ENCODE peak calls at places on chromosomes 12 and 14, in eight cellular contexts. One of them, this sample, is unnamed.

GRCh38 chr14:95348395-95349080 is 28.8 kb upstream of the CLMN start:
- DNase-seq in activated CD8-positive, alpha-beta T cell treated with anti-CD3 and anti-CD28 coated beads for 36 hours: no peak
- DNase-seq in mucosa of descending colon: no peak
- DNase-seq in cardiac muscle cell: no peak
- DNase-seq in AG04449: no peak
- DNase-seq in suprapubic skin: no peak
- DNase-seq in A549: no peak
- DNase-seq in body of pancreas: no peak
- DNase-seq in this sample: no peak

GRCh38 chr14:104359969-104360442 is 219.6 kb upstream of the C14orf180 start:
- DNase-seq in suprapubic skin: peak
- DNase-seq in body of pancreas: no peak
- DNase-seq in cardiac muscle cell: no peak
- DNase-seq in A549: no peak
- DNase-seq in activated CD8-positive, alpha-beta T cell treated with anti-CD3 and anti-CD28 coated beads for 36 hours: no peak
- DNase-seq in mucosa of descending colon: peak
- DNase-seq in AG04449: no peak
- DNase-seq in this sample: no peak

GRCh38 chr14:91997492-91997891 is 42.4 kb downstream of the TRIP11 start:
- DNase-seq in cardiac muscle cell: no peak
- DNase-seq in activated CD8-positive, alpha-beta T cell treated with anti-CD3 and anti-CD28 coated beads for 36 hours: no peak
- DNase-seq in A549: no peak
- DNase-seq in mucosa of descending colon: no peak
- DNase-seq in suprapubic skin: no peak
- DNase-seq in AG04449: no peak
- DNase-seq in body of pancreas: no peak
- DNase-seq in this sample: no peak

GRCh38 chr12:15741082-15741481 is 48.1 kb downstream of the EPS8 start:
- DNase-seq in activated CD8-positive, alpha-beta T cell treated with anti-CD3 and anti-CD28 coated beads for 36 hours: no peak
- DNase-seq in A549: no peak
- DNase-seq in cardiac muscle cell: no peak
- DNase-seq in mucosa of descending colon: no peak
- DNase-seq in suprapubic skin: no peak
- DNase-seq in body of pancreas: no peak
- DNase-seq in AG04449: no peak
- DNase-seq in this sample: no peak

GRCh38 chr12:113244015-113244983 is 23.0 kb downstream of the TPCN1 start:
- DNase-seq in AG04449: no peak
- DNase-seq in A549: no peak
- DNase-seq in activated CD8-positive, alpha-beta T cell treated with anti-CD3 and anti-CD28 coated beads for 36 hours: no peak
- DNase-seq in body of pancreas: peak
- DNase-seq in suprapubic skin: peak
- DNase-seq in cardiac muscle cell: no peak
- DNase-seq in mucosa of descending colon: peak
- DNase-seq in this sample: no peak

GRCh38 chr12:25501565-25501964 is 51.5 kb downstream of the LMNTD1 start:
- DNase-seq in mucosa of descending colon: no peak
- DNase-seq in A549: no peak
- DNase-seq in suprapubic skin: no peak
- DNase-seq in activated CD8-positive, alpha-beta T cell treated with anti-CD3 and anti-CD28 coated beads for 36 hours: no peak
- DNase-seq in body of pancreas: no peak
- DNase-seq in cardiac muscle cell: no peak
- DNase-seq in AG04449: no peak
- DNase-seq in this sample: no peak

GRCh38 chr12:19373569-19373968 is 65.7 kb upstream of the AEBP2 start:
- DNase-seq in mucosa of descending colon: no peak
- DNase-seq in AG04449: no peak
- DNase-seq in activated CD8-positive, alpha-beta T cell treated with anti-CD3 and anti-CD28 coated beads for 36 hours: no peak
- DNase-seq in suprapubic skin: no peak
- DNase-seq in cardiac muscle cell: no peak
- DNase-seq in body of pancreas: no peak
- DNase-seq in A549: no peak
- DNase-seq in this sample: no peak

GRCh38 chr14:86203843-86204242 is 673.9 kb downstream of the FLRT2 start:
- DNase-seq in A549: no peak
- DNase-seq in activated CD8-positive, alpha-beta T cell treated with anti-CD3 and anti-CD28 coated beads for 36 hours: no peak
- DNase-seq in body of pancreas: no peak
- DNase-seq in suprapubic skin: no peak
- DNase-seq in cardiac muscle cell: no peak
- DNase-seq in mucosa of descending colon: no peak
- DNase-seq in AG04449: no peak
- DNase-seq in this sample: no peak

GRCh38 chr14:42884100-42884499 is 1277.4 kb downstream of the LRFN5 start:
- DNase-seq in mucosa of descending colon: no peak
- DNase-seq in body of pancreas: no peak
- DNase-seq in activated CD8-positive, alpha-beta T cell treated with anti-CD3 and anti-CD28 coated beads for 36 hours: no peak
- DNase-seq in A549: no peak
- DNase-seq in suprapubic skin: no peak
- DNase-seq in cardiac muscle cell: no peak
- DNase-seq in AG04449: peak
- DNase-seq in this sample: no peak

GRCh38 chr12:29208060-29208459 is 59.0 kb downstream of the FAR2 start:
- DNase-seq in A549: no peak
- DNase-seq in body of pancreas: no peak
- DNase-seq in mucosa of descending colon: no peak
- DNase-seq in suprapubic skin: no peak
- DNase-seq in AG04449: no peak
- DNase-seq in cardiac muscle cell: no peak
- DNase-seq in activated CD8-positive, alpha-beta T cell treated with anti-CD3 and anti-CD28 coated beads for 36 hours: no peak
- DNase-seq in this sample: no peak

GRCh38 chr12:100234166-100234565 is 32.7 kb downstream of the DEPDC4 start:
- DNase-seq in cardiac muscle cell: peak
- DNase-seq in mucosa of descending colon: no peak
- DNase-seq in A549: no peak
- DNase-seq in AG04449: no peak
- DNase-seq in suprapubic skin: no peak
- DNase-seq in body of pancreas: no peak
- DNase-seq in activated CD8-positive, alpha-beta T cell treated with anti-CD3 and anti-CD28 coated beads for 36 hours: no peak
- DNase-seq in this sample: no peak

GRCh38 chr12:97140355-97140754 is 233.3 kb downstream of the NEDD1 start:
- DNase-seq in body of pancreas: no peak
- DNase-seq in activated CD8-positive, alpha-beta T cell treated with anti-CD3 and anti-CD28 coated beads for 36 hours: no peak
- DNase-seq in AG04449: no peak
- DNase-seq in cardiac muscle cell: no peak
- DNase-seq in suprapubic skin: no peak
- DNase-seq in A549: no peak
- DNase-seq in mucosa of descending colon: no peak
- DNase-seq in this sample: no peak

GRCh38 chr12:122473543-122474323 is 27.0 kb downstream of the ZCCHC8 start:
- DNase-seq in suprapubic skin: no peak
- DNase-seq in body of pancreas: no peak
- DNase-seq in activated CD8-positive, alpha-beta T cell treated with anti-CD3 and anti-CD28 coated beads for 36 hours: peak
- DNase-seq in AG04449: no peak
- DNase-seq in cardiac muscle cell: no peak
- DNase-seq in A549: no peak
- DNase-seq in mucosa of descending colon: no peak
- DNase-seq in this sample: peak

GRCh38 chr14:64478634-64479250 is 13.4 kb downstream of the AKAP5 start:
- DNase-seq in mucosa of descending colon: no peak
- DNase-seq in body of pancreas: no peak
- DNase-seq in activated CD8-positive, alpha-beta T cell treated with anti-CD3 and anti-CD28 coated beads for 36 hours: no peak
- DNase-seq in A549: peak
- DNase-seq in suprapubic skin: no peak
- DNase-seq in AG04449: no peak
- DNase-seq in cardiac muscle cell: no peak
- DNase-seq in this sample: peak
- TF ChIP-seq CTCF in mucosa of descending colon: no peak
- TF ChIP-seq CTCF in body of pancreas: peak
- TF ChIP-seq CTCF in activated CD8-positive, alpha-beta T cell treated with anti-CD3 and anti-CD28 coated beads for 36 hours: peak
- TF ChIP-seq CTCF in A549: peak
- TF ChIP-seq CTCF in suprapubic skin: no peak
- TF ChIP-seq CTCF in AG04449: no peak
- TF ChIP-seq CTCF in cardiac muscle cell: peak
- TF ChIP-seq CTCF in this sample: no peak

GRCh38 chr12:130080205-130080604 is 82.1 kb upstream of the FZD10 start:
- DNase-seq in suprapubic skin: no peak
- DNase-seq in activated CD8-positive, alpha-beta T cell treated with anti-CD3 and anti-CD28 coated beads for 36 hours: no peak
- DNase-seq in AG04449: no peak
- DNase-seq in A549: no peak
- DNase-seq in body of pancreas: no peak
- DNase-seq in cardiac muscle cell: no peak
- DNase-seq in mucosa of descending colon: no peak
- DNase-seq in this sample: no peak

GRCh38 chr12:130076752-130077151 is 85.5 kb upstream of the FZD10 start:
- DNase-seq in A549: no peak
- DNase-seq in mucosa of descending colon: no peak
- DNase-seq in AG04449: no peak
- DNase-seq in body of pancreas: no peak
- DNase-seq in suprapubic skin: no peak
- DNase-seq in activated CD8-positive, alpha-beta T cell treated with anti-CD3 and anti-CD28 coated beads for 36 hours: no peak
- DNase-seq in cardiac muscle cell: no peak
- DNase-seq in this sample: no peak

GRCh38 chr12:130079254-130079653 is 83.0 kb upstream of the FZD10 start:
- DNase-seq in suprapubic skin: no peak
- DNase-seq in mucosa of descending colon: no peak
- DNase-seq in body of pancreas: no peak
- DNase-seq in AG04449: no peak
- DNase-seq in cardiac muscle cell: no peak
- DNase-seq in A549: no peak
- DNase-seq in activated CD8-positive, alpha-beta T cell treated with anti-CD3 and anti-CD28 coated beads for 36 hours: no peak
- DNase-seq in this sample: no peak

GRCh38 chr12:130081420-130081819 is 80.8 kb upstream of the FZD10 start:
- DNase-seq in activated CD8-positive, alpha-beta T cell treated with anti-CD3 and anti-CD28 coated beads for 36 hours: no peak
- DNase-seq in A549: no peak
- DNase-seq in AG04449: no peak
- DNase-seq in body of pancreas: no peak
- DNase-seq in suprapubic skin: no peak
- DNase-seq in cardiac muscle cell: no peak
- DNase-seq in mucosa of descending colon: no peak
- DNase-seq in this sample: no peak

DNA sequence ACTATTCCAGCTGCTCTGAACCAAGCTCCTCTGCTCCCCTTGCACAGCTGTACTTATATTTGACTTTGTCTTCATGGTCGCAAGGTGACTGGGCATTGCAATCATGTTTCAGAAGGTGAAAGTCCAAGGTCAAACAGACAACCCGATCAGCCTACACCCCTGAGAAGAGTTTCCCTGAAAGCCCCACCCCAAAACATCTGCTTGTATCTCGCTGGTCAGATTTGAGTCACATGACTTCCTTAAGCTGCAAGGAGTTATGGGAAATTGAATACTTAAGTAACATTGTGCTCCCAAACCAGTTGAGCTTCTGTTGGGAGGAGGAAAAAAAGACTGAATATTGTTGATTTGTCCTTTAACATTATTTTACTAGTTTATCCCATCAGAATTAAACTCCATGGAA is 83.4 kb upstream of the FZD10 start:
- DNase-seq in activated CD8-positive, alpha-beta T cell treated with anti-CD3 and anti-CD28 coated beads for 36 hours: no peak
- DNase-seq in suprapubic skin: no peak
- DNase-seq in mucosa of descending colon: no peak
- DNase-seq in A549: no peak
- DNase-seq in body of pancreas: no peak
- DNase-seq in cardiac muscle cell: no peak
- DNase-seq in AG04449: no peak
- DNase-seq in this sample: no peak
- TF ChIP-seq CTCF in activated CD8-positive, alpha-beta T cell treated with anti-CD3 and anti-CD28 coated beads for 36 hours: no peak
- TF ChIP-seq CTCF in suprapubic skin: no peak
- TF ChIP-seq CTCF in mucosa of descending colon: no peak
- TF ChIP-seq CTCF in A549: no peak
- TF ChIP-seq CTCF in body of pancreas: no peak
- TF ChIP-seq CTCF in cardiac muscle cell: no peak
- TF ChIP-seq CTCF in AG04449: no peak
- TF ChIP-seq CTCF in this sample: no peak

GRCh38 chr12:109944975-109945374 is 44.9 kb downstream of the TCHP start:
- DNase-seq in suprapubic skin: no peak
- DNase-seq in cardiac muscle cell: peak
- DNase-seq in mucosa of descending colon: no peak
- DNase-seq in body of pancreas: no peak
- DNase-seq in activated CD8-positive, alpha-beta T cell treated with anti-CD3 and anti-CD28 coated beads for 36 hours: no peak
- DNase-seq in AG04449: no peak
- DNase-seq in A549: no peak
- DNase-seq in this sample: no peak

GRCh38 chr12:109946913-109947312 is 46.8 kb downstream of the TCHP start:
- DNase-seq in A549: no peak
- DNase-seq in mucosa of descending colon: no peak
- DNase-seq in AG04449: no peak
- DNase-seq in cardiac muscle cell: no peak
- DNase-seq in activated CD8-positive, alpha-beta T cell treated with anti-CD3 and anti-CD28 coated beads for 36 hours: no peak
- DNase-seq in suprapubic skin: no peak
- DNase-seq in body of pancreas: no peak
- DNase-seq in this sample: no peak

GRCh38 chr12:109944561-109944960 is 44.5 kb downstream of the TCHP start:
- DNase-seq in AG04449: no peak
- DNase-seq in activated CD8-positive, alpha-beta T cell treated with anti-CD3 and anti-CD28 coated beads for 36 hours: no peak
- DNase-seq in suprapubic skin: no peak
- DNase-seq in A549: no peak
- DNase-seq in mucosa of descending colon: no peak
- DNase-seq in body of pancreas: no peak
- DNase-seq in cardiac muscle cell: no peak
- DNase-seq in this sample: no peak

GRCh38 chr12:109946505-109946904 is 46.4 kb downstream of the TCHP start:
- DNase-seq in suprapubic skin: no peak
- DNase-seq in AG04449: no peak
- DNase-seq in activated CD8-positive, alpha-beta T cell treated with anti-CD3 and anti-CD28 coated beads for 36 hours: no peak
- DNase-seq in A549: no peak
- DNase-seq in body of pancreas: peak
- DNase-seq in mucosa of descending colon: no peak
- DNase-seq in cardiac muscle cell: peak
- DNase-seq in this sample: no peak

DNA sequence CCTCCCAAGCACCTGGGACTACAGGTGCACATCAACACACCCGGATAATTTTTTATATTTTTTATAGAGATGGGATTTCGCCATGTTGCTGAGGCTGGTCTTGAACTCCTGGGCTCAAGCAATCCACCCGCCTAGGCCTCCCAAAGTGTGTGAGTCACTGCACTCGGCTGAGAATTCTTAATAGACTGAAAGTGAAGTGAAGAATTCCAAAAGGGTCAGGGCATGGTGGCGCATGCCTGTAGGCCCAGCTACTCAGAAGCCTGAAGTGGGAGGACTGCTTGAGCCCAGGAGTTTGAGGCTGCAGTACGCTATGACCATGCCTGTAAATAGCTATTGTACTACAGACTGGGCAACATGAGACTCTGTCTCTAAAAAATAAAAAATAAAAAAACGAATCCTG is 43.7 kb downstream of the TCHP start:
- DNase-seq in activated CD8-positive, alpha-beta T cell treated with anti-CD3 and anti-CD28 coated beads for 36 hours: no peak
- DNase-seq in AG04449: no peak
- DNase-seq in body of pancreas: no peak
- DNase-seq in suprapubic skin: no peak
- DNase-seq in A549: no peak
- DNase-seq in cardiac muscle cell: peak
- DNase-seq in mucosa of descending colon: no peak
- DNase-seq in this sample: no peak
- TF ChIP-seq CTCF in activated CD8-positive, alpha-beta T cell treated with anti-CD3 and anti-CD28 coated beads for 36 hours: no peak
- TF ChIP-seq CTCF in AG04449: no peak
- TF ChIP-seq CTCF in body of pancreas: no peak
- TF ChIP-seq CTCF in suprapubic skin: no peak
- TF ChIP-seq CTCF in A549: no peak
- TF ChIP-seq CTCF in cardiac muscle cell: no peak
- TF ChIP-seq CTCF in mucosa of descending colon: no peak
- TF ChIP-seq CTCF in this sample: no peak

DNA sequence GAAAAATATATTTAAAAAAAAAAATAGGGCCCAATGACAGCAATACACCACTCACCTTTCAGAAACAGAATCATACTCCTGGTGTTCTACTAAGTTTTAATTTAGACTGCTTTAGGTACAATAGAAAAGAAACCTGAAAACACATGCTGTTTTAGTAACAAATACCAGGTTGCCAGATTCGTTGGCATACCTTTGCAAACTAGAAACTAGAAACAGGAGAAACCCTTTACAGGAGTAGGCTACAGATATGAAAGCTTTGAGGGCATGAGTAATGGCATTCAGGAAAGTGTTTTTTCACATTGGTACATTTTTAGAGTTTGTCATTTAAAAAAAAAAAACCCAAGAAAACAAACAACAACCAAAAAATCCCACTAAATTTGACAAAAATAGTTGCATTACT is 4.1 kb downstream of the SIX1 start:
- DNase-seq in activated CD8-positive, alpha-beta T cell treated with anti-CD3 and anti-CD28 coated beads for 36 hours: no peak
- DNase-seq in cardiac muscle cell: no peak
- DNase-seq in mucosa of descending colon: no peak
- DNase-seq in A549: no peak
- DNase-seq in AG04449: no peak
- DNase-seq in suprapubic skin: no peak
- DNase-seq in body of pancreas: no peak
- DNase-seq in this sample: no peak
- TF ChIP-seq CTCF in activated CD8-positive, alpha-beta T cell treated with anti-CD3 and anti-CD28 coated beads for 36 hours: no peak
- TF ChIP-seq CTCF in cardiac muscle cell: no peak
- TF ChIP-seq CTCF in mucosa of descending colon: no peak
- TF ChIP-seq CTCF in A549: no peak
- TF ChIP-seq CTCF in AG04449: no peak
- TF ChIP-seq CTCF in suprapubic skin: no peak
- TF ChIP-seq CTCF in body of pancreas: no peak
- TF ChIP-seq CTCF in this sample: no peak

This sample was measured in GM20000.